ENCODE peak calls at places on chromosomes 6 and 20, in nine cellular contexts. H is T-cell; M is activated naive CD8-positive, alpha-beta T cell treated with anti-CD3 and anti-CD28 coated beads, Interleukin-2, amount 50 U/mL, for 24 hours; B is activated CD8-positive, alpha-beta memory T cell treated with anti-CD3 and anti-CD28 coated beads, Interleukin-2, amount 10 ng/mL, durations not matched to agents 7 days and 5 days; P is OCI-LY7; E is foreskin keratinocyte; X is Right ventricle myocardium superior; Z is epithelial cell of prostate; N is activated naive CD4-positive, alpha-beta T cell treated with Interleukin-2 at 50 U/mL for 16 hours. U is an unnamed sample.

GRCh38 chr6:133992992-133993682 is 40.1 kb downstream of the TBPL1 start:
- DNase-seq in H (no peak), M (no peak), B (no peak), P (no peak), E (no peak), X (no peak), Z (no peak), N (no peak), U (no peak)

GRCh38 chr6:143064996-143065683 is 4.5 kb downstream of the AIG1 start:
- DNase-seq in H (no peak), M (no peak), B (no peak), P (no peak), E (peak), X (no peak), Z (no peak), N (no peak), U (no peak)

GRCh38 chr20:17533396-17533795 is 2.2 kb upstream of the BFSP1 start:
- DNase-seq in H (no peak), M (no peak), B (peak), P (peak), E (peak), X (no peak), Z (no peak), N (no peak), U (peak)

GRCh38 chr20:58342104-58342945 is 32.8 kb downstream of the RAB22A start:
- DNase-seq in H (no peak), M (no peak), B (no peak), P (no peak), E (peak), X (no peak), Z (peak), N (no peak), U (no peak)

GRCh38 chr6:17966451-17966850 is 21.0 kb downstream of the KIF13A start:
- DNase-seq in H (no peak), M (no peak), B (no peak), P (no peak), E (no peak), X (no peak), Z (no peak), N (no peak), U (no peak)

GRCh38 chr6:16563628-16564240 is 197.5 kb downstream of the ATXN1 start:
- DNase-seq in H (no peak), M (no peak), B (no peak), P (no peak), E (no peak), X (no peak), Z (no peak), N (no peak), U (no peak)

GRCh38 chr6:33750244-33750991 is 3.7 kb upstream of the IP6K3 start:
- DNase-seq in H (no peak), M (no peak), B (no peak), P (no peak), E (no peak), X (no peak), Z (no peak), N (no peak), U (no peak)

GRCh38 chr6:90109141-90109540 is 187.5 kb downstream of the BACH2 start:
- DNase-seq in H (no peak), M (peak), B (peak), P (no peak), E (no peak), X (no peak), Z (no peak), N (no peak), U (no peak)

GRCh38 chr6:32194388-32194787 is 1.9 kb upstream of the GPSM3 start:
- DNase-seq in H (no peak), M (no peak), B (no peak), P (no peak), E (no peak), X (no peak), Z (no peak), N (no peak), U (no peak)

GRCh38 chr20:48583801-48584200 is 244.0 kb downstream of the PREX1 start:
- DNase-seq in H (no peak), M (no peak), B (no peak), P (no peak), E (no peak), X (no peak), Z (no peak), N (no peak), U (no peak)

U was measured in MM.1S.